ENCODE peak calls at places on chromosomes 7 and 10, in nine cellular contexts. H is upper lobe of right lung, D is cortex of kidney, B is caudate nucleus, G is neural crest cell, O is activated gamma-delta T cell treated with Interleukin-2 at 50 U/mL for 16 hours, L is NB4, Y is AG08395, S is fibroblast of mammary gland. X is an unnamed sample.

GRCh38 chr10:100522107-100522811 is 2.6 kb upstream of the SEC31B start:
- DNase-seq in H (no peak), D (no peak), B (no peak), G (no peak), O (no peak), L (no peak), Y (no peak), S (no peak), X (no peak)

GRCh38 chr7:31104361-31105255 is 52.5 kb downstream of the ADCYAP1R1 start:
- DNase-seq in H (no peak), D (no peak), B (no peak), G (no peak), O (no peak), L (no peak), Y (no peak), S (no peak), X (no peak)

GRCh38 chr7:79789584-79790345 is 336.3 kb upstream of the MAGI2 start:
- DNase-seq in H (no peak), D (no peak), B (no peak), G (no peak), O (no peak), L (no peak), Y (peak), S (peak), X (no peak)

GRCh38 chr7:39428221-39428620 is 138.0 kb upstream of the YAE1 start:
- DNase-seq in H (no peak), D (no peak), B (no peak), G (no peak), O (no peak), L (no peak), Y (peak), S (peak), X (no peak)

GRCh38 chr7:55366461-55367138 is 1.5 kb downstream of the LANCL2 start:
- DNase-seq in H (no peak), D (no peak), B (no peak), G (peak), O (no peak), L (peak), Y (no peak), S (no peak), X (no peak)

GRCh38 chr10:114868801-114869200 is 47.2 kb downstream of the FHIP2A start:
- DNase-seq in H (no peak), D (no peak), B (no peak), G (no peak), O (no peak), L (no peak), Y (peak), S (peak), X (no peak)

GRCh38 chr7:68858497-68858896 is 739.8 kb upstream of the AUTS2 start:
- DNase-seq in H (no peak), D (no peak), B (no peak), G (no peak), O (no peak), L (no peak), Y (no peak), S (no peak), X (no peak)

GRCh38 chr10:98916751-98917150 is 318.9 kb downstream of the HPSE2 start:
- DNase-seq in H (no peak), D (no peak), B (no peak), G (no peak), O (no peak), L (no peak), Y (no peak), S (no peak), X (no peak)

GRCh38 chr10:54368984-54369383 is 432.0 kb downstream of the PCDH15 start:
- DNase-seq in H (no peak), D (no peak), B (no peak), G (no peak), O (no peak), L (no peak), Y (no peak), S (no peak), X (no peak)

GRCh38 chr7:7766671-7767070 is 48.3 kb upstream of the RPA3 start:
- DNase-seq in H (no peak), D (no peak), B (no peak), G (no peak), O (no peak), L (no peak), Y (no peak), S (peak), X (no peak)

X was measured in CD8-positive, alpha-beta T cell.